ENCODE peak calls at places on chromosomes 4 and X, in nine cellular contexts. P is testis; B is CD8-positive, alpha-beta T cell; E is endodermal cell; U is IMR-90; M is bronchial epithelial cell; I is upper lobe of right lung; G is right cardiac atrium; A is naive thymus-derived CD4-positive, alpha-beta T cell. O is an unnamed sample. For H3K27me3, the result is how much of the 10 kb centered on the place peaks cover.

GRCh38 chr4:24488399-24489164 is 95.8 kb downstream of the DHX15 start:
- DNase-seq in P (peak), B (peak), E (peak), U (peak), M (peak), I (peak), G (peak), A (no peak), O (no peak)

GRCh38 chr4:14810568-14810967 is 191.7 kb upstream of the CPEB2 start:
- DNase-seq in P (no peak), B (no peak), E (no peak), U (no peak), M (no peak), I (no peak), G (no peak), A (no peak), O (no peak)

GRCh38 chr4:106583567-106583966 is 215.0 kb upstream of the GIMD1 start:
- DNase-seq in P (no peak), B (no peak), E (no peak), U (peak), M (peak), I (no peak), G (no peak), A (no peak), O (peak)

GRCh38 chr4:142840516-142841123 is 5.5 kb downstream of the INPP4B start:
- DNase-seq in P (no peak), B (no peak), E (no peak), U (peak), M (peak), I (no peak), G (no peak), A (no peak), O (no peak)

GRCh38 chr4:88743696-88744095 is 46.1 kb upstream of the NAP1L5 start:
- DNase-seq in P (no peak), B (no peak), E (no peak), U (peak), M (peak), I (no peak), G (no peak), A (no peak), O (peak)

GRCh38 chr4:17781831-17782287 is 438 bp upstream of the FAM184B start:
- DNase-seq in P (no peak), B (no peak), E (no peak), U (no peak), M (no peak), I (no peak), G (peak), A (no peak), O (no peak)

GRCh38 chr4:71487324-71487677 is 148.5 kb downstream of the SLC4A4 start:
- DNase-seq in P (no peak), B (no peak), E (no peak), U (no peak), M (no peak), I (no peak), G (no peak), A (no peak), O (no peak)

GRCh38 chr4:54384563-54384962 is 155.5 kb downstream of the PDGFRA start:
- DNase-seq in P (peak), B (no peak), E (peak), U (peak), M (peak), I (no peak), G (no peak), A (no peak), O (no peak)

GRCh38 chrX:136625246-136625645 is 22.7 kb upstream of the CD40LG start:
- DNase-seq in P (no peak), B (no peak), E (no peak), U (no peak), M (no peak), I (no peak), G (no peak), A (no peak), O (no peak)

GRCh38 chr4:5753366-5753765 is 42.4 kb downstream of the EVC start:
- DNase-seq in P (no peak), B (no peak), E (no peak), U (no peak), M (no peak), I (no peak), G (no peak), A (no peak), O (no peak)

GRCh38 chr4:68570122-68570507 is 6.0 kb downstream of the UGT2B17 start:
- DNase-seq in P (no peak), B (no peak), E (no peak), U (no peak), M (no peak), I (no peak), G (no peak), A (no peak), O (no peak)

GRCh38 chr4:77605210-77605902 is at the start of gene CXCL13:
- DNase-seq in P (no peak), B (no peak), E (no peak), U (no peak), M (no peak), I (no peak), G (no peak), A (no peak), O (no peak)
- H3K27me3 ChIP-seq in P (under half), B (under half), E (under half), U (under half), M (under half), I (under half), G (under half), A (under half), O (under half)

GRCh38 chrX:51440365-51440764 is 56.0 kb downstream of the NUDT11 start:
- DNase-seq in P (no peak), B (no peak), E (peak), U (no peak), M (no peak), I (no peak), G (no peak), A (no peak), O (no peak)
- H3K27me3 ChIP-seq in P (under half), B (under half), E (under half), U (under half), M (under half), I (under half), G (under half), A (under half), O (under half)

GRCh38 chr4:84492737-84493091 is 6.4 kb downstream of the NKX6-1 start:
- DNase-seq in P (no peak), B (no peak), E (peak), U (no peak), M (no peak), I (no peak), G (no peak), A (no peak), O (no peak)
- H3K27me3 ChIP-seq in P (under half), B (half or more), E (half or more), U (half or more), M (half or more), I (half or more), G (under half), A (under half), O (under half)

DNA sequence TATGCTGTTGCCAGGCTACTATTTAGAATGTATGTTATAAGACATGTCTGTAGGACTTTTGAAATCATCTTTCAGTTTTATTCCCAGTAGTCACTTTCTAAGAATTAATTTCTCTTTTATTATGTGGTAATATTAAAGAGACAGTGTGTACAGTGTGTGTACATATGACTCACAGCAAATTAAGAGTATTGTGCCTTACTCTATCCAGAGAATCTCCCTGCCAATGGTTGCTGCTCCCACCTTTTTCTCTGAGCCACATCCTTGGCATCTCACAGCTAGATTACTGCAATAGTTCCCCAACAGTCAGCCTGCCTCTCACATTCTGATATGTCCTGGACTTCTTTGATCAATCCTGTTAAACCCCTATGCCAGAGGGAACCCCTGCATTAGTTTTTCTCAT is 114.5 kb downstream of the ANXA5 start:
- DNase-seq in P (no peak), B (no peak), E (no peak), U (no peak), M (peak), I (no peak), G (no peak), A (no peak), O (no peak)
- H3K27me3 ChIP-seq in P (under half), B (under half), E (under half), U (under half), M (under half), I (under half), G (under half), A (under half), O (under half)

GRCh38 chr4:2036327-2036726 is 22.8 kb upstream of the NAT8L start:
- DNase-seq in P (no peak), B (no peak), E (no peak), U (no peak), M (no peak), I (peak), G (no peak), A (no peak), O (no peak)
- H3K27me3 ChIP-seq in P (under half), B (under half), E (half or more), U (half or more), M (under half), I (under half), G (under half), A (under half), O (under half)

GRCh38 chrX:130108647-130109428 is 1.5 kb downstream of the ELF4 start:
- DNase-seq in P (no peak), B (peak), E (peak), U (no peak), M (peak), I (peak), G (peak), A (peak), O (no peak)

GRCh38 chrX:130106071-130106470 is 4.2 kb downstream of the ELF4 start:
- DNase-seq in P (peak), B (no peak), E (no peak), U (no peak), M (no peak), I (no peak), G (no peak), A (no peak), O (no peak)

GRCh38 chrX:130100180-130100579 is 10.1 kb downstream of the ELF4 start:
- DNase-seq in P (peak), B (no peak), E (no peak), U (no peak), M (no peak), I (no peak), G (peak), A (no peak), O (peak)

GRCh38 chrX:130105226-130105625 is 5.1 kb downstream of the ELF4 start:
- DNase-seq in P (no peak), B (no peak), E (no peak), U (no peak), M (no peak), I (no peak), G (no peak), A (no peak), O (no peak)

GRCh38 chrX:130103605-130104004 is 6.7 kb downstream of the ELF4 start:
- DNase-seq in P (no peak), B (no peak), E (no peak), U (no peak), M (no peak), I (no peak), G (no peak), A (no peak), O (no peak)
- H3K27me3 ChIP-seq in P (under half), B (under half), E (under half), U (under half), M (under half), I (under half), G (under half), A (under half), O (under half)

DNA sequence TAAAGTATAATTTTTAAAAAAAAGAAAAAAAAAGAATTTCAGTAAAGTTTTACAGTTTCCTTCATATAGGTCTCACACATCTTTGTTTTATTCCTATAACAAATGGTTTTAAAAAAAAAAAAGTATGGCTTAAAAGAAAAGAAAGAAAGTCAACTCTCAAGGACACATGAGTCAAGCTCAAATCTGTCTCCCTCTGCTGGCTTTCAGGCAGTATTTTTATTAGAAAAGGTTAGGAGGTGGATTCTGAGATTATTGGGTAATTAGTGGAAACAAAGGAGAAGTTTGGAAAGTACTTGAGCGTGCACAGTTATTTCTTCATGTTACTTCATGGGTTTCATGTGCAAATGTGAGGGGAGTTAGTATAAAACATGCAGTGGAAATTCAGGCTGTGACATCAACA is 36.6 kb upstream of the BTC start:
- DNase-seq in P (no peak), B (no peak), E (no peak), U (no peak), M (no peak), I (no peak), G (no peak), A (no peak), O (no peak)
- H3K27me3 ChIP-seq in P (under half), B (under half), E (under half), U (under half), M (under half), I (under half), G (under half), A (under half), O (under half)

GRCh38 chrX:140500427-140500826 is 4.4 kb downstream of the SOX3 start:
- DNase-seq in P (no peak), B (no peak), E (peak), U (no peak), M (no peak), I (no peak), G (no peak), A (no peak), O (no peak)
- H3K27me3 ChIP-seq in P (under half), B (under half), E (half or more), U (under half), M (under half), I (under half), G (under half), A (under half), O (under half)

DNA sequence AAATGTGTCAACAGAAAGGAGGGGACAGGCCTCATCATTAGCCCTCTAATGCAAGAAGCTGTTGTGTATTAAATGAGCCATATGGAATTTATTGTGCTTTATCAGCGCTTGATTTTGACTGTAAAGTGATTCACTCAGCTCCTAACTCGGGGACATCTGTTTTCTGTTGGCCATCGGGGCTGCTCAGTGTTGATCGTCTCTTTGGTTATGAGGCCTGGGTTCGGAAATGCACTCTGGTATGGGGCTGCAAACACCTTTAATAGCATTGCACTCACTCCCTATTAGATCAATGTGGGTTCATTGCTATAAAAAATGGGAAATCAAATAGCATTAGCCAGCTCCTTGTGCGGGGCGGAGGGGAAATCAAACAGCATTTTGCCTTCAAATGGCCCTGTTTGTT is 6.4 kb downstream of the ARX start:
- DNase-seq in P (no peak), B (no peak), E (no peak), U (no peak), M (no peak), I (no peak), G (no peak), A (no peak), O (no peak)
- H3K27me3 ChIP-seq in P (under half), B (under half), E (half or more), U (half or more), M (under half), I (half or more), G (under half), A (under half), O (under half)

GRCh38 chr4:8790749-8791148 is 80.9 kb downstream of the HMX1 start:
- DNase-seq in P (no peak), B (no peak), E (no peak), U (no peak), M (no peak), I (no peak), G (no peak), A (no peak), O (no peak)
- H3K27me3 ChIP-seq in P (under half), B (under half), E (under half), U (under half), M (under half), I (under half), G (under half), A (under half), O (under half)

O was measured in BJ.